ENCODE peak calls at places on chromosomes 7 and 10, in ten cellular contexts. T, U, I, Q, G, M, H, W, J and V are unnamed samples.

GRCh38 chr10:22849077-22849810 is 78.6 kb upstream of the ARMC3 start:
- DNase-seq in J (peak; percentile 96), G (peak; percentile 58), T (peak; percentile 73), H (peak; percentile 73), Q (peak; percentile 72), M (peak; percentile 81), U (no peak), W (no peak), I (peak; percentile 40), V (no peak)

GRCh38 chr7:82624337-82624736 is 180.8 kb upstream of the CACNA2D1 start:
- DNase-seq in I (peak; percentile 72), W (no peak), G (no peak), U (peak; percentile 97), J (no peak), T (no peak), Q (peak; percentile 97), H (no peak), M (no peak), V (no peak)

GRCh38 chr10:93254180-93254847 is 180.6 kb downstream of the CYP26A1 start:
- DNase-seq in M (no peak), T (no peak), U (no peak), Q (no peak), G (no peak), J (no peak), I (no peak), H (no peak), W (no peak), V (no peak)

GRCh38 chr7:100539436-100540006 is 518 bp downstream of the AGFG2 start:
- DNase-seq in M (no peak), T (no peak), H (no peak), U (no peak), G (no peak), I (no peak), J (no peak), Q (no peak), W (peak; percentile 19), V (peak; percentile 73)

GRCh38 chr7:12111461-12112405 is 99.4 kb upstream of the TMEM106B start:
- DNase-seq in M (peak; percentile 72), W (peak; percentile 45), G (peak; percentile 28), U (no peak), Q (peak; percentile 19), H (no peak), J (peak; percentile 50), T (peak; percentile 86), I (no peak), V (peak; percentile 84)

GRCh38 chr10:97196213-97197029 is 10.7 kb upstream of the SLIT1 start:
- DNase-seq in T (peak; percentile 75), H (peak; percentile 21), G (peak; percentile 57), W (peak; percentile 94), M (peak; percentile 85), I (peak; percentile 23), U (peak; percentile 43), J (peak; percentile 75), Q (peak; percentile 80), V (peak; percentile 91)

GRCh38 chr7:33744293-33744692 is 161.0 kb upstream of the BMPER start:
- DNase-seq in J (no peak), U (peak; percentile 14), H (no peak), M (no peak), Q (peak; percentile 14), G (no peak), I (peak; percentile 38), T (no peak), W (no peak), V (no peak)

GRCh38 chr7:94439893-94440381 is 45.2 kb downstream of the COL1A2 start:
- DNase-seq in M (no peak), I (no peak), T (no peak), Q (peak; percentile 27), G (no peak), J (no peak), U (peak; percentile 45), W (no peak), H (no peak), V (no peak)

GRCh38 chr7:79137942-79138341 is 315.5 kb downstream of the MAGI2 start:
- DNase-seq in Q (peak; percentile 43), G (no peak), I (no peak), T (no peak), M (no peak), W (no peak), J (no peak), H (no peak), U (peak; percentile 73), V (no peak)

GRCh38 chr10:75439811-75440210 is 8.4 kb downstream of the LRMDA start:
- DNase-seq in I (no peak), W (no peak), J (no peak), H (no peak), T (no peak), G (no peak), M (no peak), Q (no peak), U (no peak), V (no peak)
- H3K9me3 ChIP-seq in I (no peaks in the 10 kb centered on the region), W (peaks cover 12% of the 10 kb centered on the region), J (no peaks in the 10 kb centered on the region), H (no peaks in the 10 kb centered on the region), T (peaks cover 3% of the 10 kb centered on the region), G (no peaks in the 10 kb centered on the region), M (peaks cover 27% of the 10 kb centered on the region), Q (no peaks in the 10 kb centered on the region), U (peaks cover 4% of the 10 kb centered on the region), V (peaks cover 14% of the 10 kb centered on the region)

GRCh38 chr7:63029207-63029522 is 969.5 kb upstream of the ZNF722 start:
- DNase-seq in W (no peak), J (no peak), G (no peak), U (no peak), M (no peak), H (no peak), Q (no peak), T (no peak), I (no peak), V (no peak)

GRCh38 chr7:63028376-63029206 is 970.1 kb upstream of the ZNF722 start:
- DNase-seq in T (no peak), H (no peak), G (no peak), M (no peak), Q (no peak), I (no peak), U (no peak), J (no peak), W (no peak), V (no peak)

GRCh38 chr7:63024446-63024845 is 974.2 kb upstream of the ZNF722 start:
- DNase-seq in J (no peak), G (no peak), I (no peak), H (no peak), Q (no peak), M (no peak), U (no peak), W (no peak), T (no peak), V (no peak)

GRCh38 chr7:63025815-63026214 is 972.8 kb upstream of the ZNF722 start:
- DNase-seq in M (no peak), H (no peak), Q (no peak), J (no peak), T (no peak), U (no peak), I (no peak), G (no peak), W (no peak), V (no peak)

DNA sequence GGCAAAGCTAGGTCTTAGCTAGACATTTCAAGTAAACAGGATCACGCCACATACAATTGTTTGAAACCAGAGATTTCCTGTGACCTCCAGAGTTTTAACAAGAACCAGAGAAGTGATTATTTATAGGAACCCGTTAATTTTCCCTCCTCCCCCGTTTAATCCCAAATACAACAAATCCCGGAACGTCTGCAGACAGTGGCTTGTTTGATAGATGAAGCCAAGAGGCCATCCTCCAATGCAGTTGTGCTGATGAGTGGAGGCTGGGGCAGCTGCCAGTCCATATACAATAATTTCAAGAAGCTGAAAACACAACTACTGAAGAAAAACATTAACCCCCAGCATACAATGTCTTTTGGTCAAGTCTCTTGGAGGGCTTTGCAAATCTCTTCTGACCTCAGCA is 971.6 kb upstream of the ZNF722 start:
- DNase-seq in M (no peak), W (no peak), Q (no peak), U (no peak), I (no peak), J (no peak), T (no peak), H (no peak), G (no peak), V (no peak)
- H3K9me3 ChIP-seq in M (peaks cover 80% of the 10 kb centered on the region), W (no peaks in the 10 kb centered on the region), Q (no peaks in the 10 kb centered on the region), U (peaks cover 23% of the 10 kb centered on the region), I (peaks cover 41% of the 10 kb centered on the region), J (peaks cover 3% of the 10 kb centered on the region), T (peaks cover under 1% of the 10 kb centered on the region), H (peaks cover 5% of the 10 kb centered on the region), G (no peaks in the 10 kb centered on the region), V (peaks cover 89% of the 10 kb centered on the region)

DNA sequence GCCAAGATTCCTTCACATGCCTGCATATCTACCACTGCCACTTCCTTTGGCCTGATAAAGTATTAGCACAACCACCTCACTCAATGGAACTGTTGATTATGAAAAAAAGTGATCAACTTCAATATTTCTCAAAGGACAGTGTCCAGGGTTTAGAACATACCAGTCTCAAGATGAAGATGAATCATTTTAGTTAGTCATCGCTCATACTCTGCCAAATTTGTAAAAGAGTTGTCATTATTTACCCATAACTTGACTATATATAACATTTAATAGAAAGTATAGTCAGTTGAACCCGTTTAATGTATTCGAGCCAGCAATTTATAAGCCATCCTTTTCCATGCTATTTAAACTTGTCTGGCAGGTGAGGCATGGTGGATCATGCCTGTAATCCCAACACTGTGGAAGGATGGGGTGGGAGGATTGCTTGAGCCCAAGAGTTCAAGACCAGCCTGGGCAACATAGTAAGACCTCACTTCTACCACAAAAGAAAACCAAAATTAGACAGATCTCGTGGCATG is 33.2 kb downstream of the SPAM1 start:
- DNase-seq in I (peak; percentile 54), U (no peak), T (no peak), G (no peak), J (no peak), Q (no peak), H (no peak), W (no peak), M (no peak), V (no peak)
- H3K9me3 ChIP-seq in I (no peaks in the 10 kb centered on the region), U (no peaks in the 10 kb centered on the region), T (no peaks in the 10 kb centered on the region), G (no peaks in the 10 kb centered on the region), J (no peaks in the 10 kb centered on the region), Q (no peaks in the 10 kb centered on the region), H (no peaks in the 10 kb centered on the region), W (no peaks in the 10 kb centered on the region), M (no peaks in the 10 kb centered on the region), V (no peaks in the 10 kb centered on the region)

DNA sequence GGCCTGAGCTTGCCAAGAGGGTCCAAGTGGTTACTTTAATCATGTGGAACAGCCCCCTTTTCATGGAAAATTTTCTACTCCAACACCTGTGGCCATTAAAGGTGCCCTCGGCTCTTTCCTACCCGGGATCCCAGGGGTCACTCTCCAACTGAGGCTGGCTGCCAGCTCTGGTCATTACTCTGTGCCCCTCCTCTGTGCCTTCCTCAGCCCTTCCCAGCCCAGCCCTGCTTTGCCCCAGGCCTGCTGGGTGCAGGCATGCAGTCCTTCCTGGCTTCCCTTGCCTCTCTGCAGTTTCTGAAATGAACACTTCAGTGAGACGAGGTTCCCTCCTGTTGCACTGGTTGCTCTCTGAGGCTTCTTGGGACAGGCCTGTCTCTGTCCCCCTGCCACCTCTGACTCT is 951.1 kb upstream of the ZNF722 start:
- DNase-seq in U (no peak), J (no peak), H (no peak), G (no peak), T (no peak), Q (no peak), W (no peak), M (no peak), I (no peak), V (no peak)
- H3K9me3 ChIP-seq in U (peaks cover 55% of the 10 kb centered on the region), J (peaks cover 4% of the 10 kb centered on the region), H (no peaks in the 10 kb centered on the region), G (no peaks in the 10 kb centered on the region), T (no peaks in the 10 kb centered on the region), Q (no peaks in the 10 kb centered on the region), W (no peaks in the 10 kb centered on the region), M (peaks cover 95% of the 10 kb centered on the region), I (peaks cover 42% of the 10 kb centered on the region), V (peaks cover 69% of the 10 kb centered on the region)